ENCODE peak calls at places on chromosomes 3 and 15, in nine cellular contexts. L is heart left ventricle; O is GM04504; D is uterus; Q is AG04450; A is activated CD4-positive, CD25-positive, alpha-beta regulatory T cell; B is mucosa of gallbladder; S is activated naive CD4-positive, alpha-beta T cell treated with Interleukin-2 at 50 U/mL for 16 hours; Z is activated T-helper 2 cell treated with anti-CD3 and anti-CD28 coated beads, Interferon-gamma antibody, Interleukin-2, Interleukin-4, amounts not matched to agents 10 μg/mL and 5 μg/mL and 100 μg/mL, durations not matched to agents 14 hours and 24 hours and 36 hours. X is an unnamed sample.

GRCh38 chr15:51768018-51768417 is 16.6 kb downstream of the TMOD2 start:
- DNase-seq in L (no peak), O (no peak), D (no peak), Q (no peak), A (no peak), B (no peak), S (no peak), Z (no peak), X (no peak)

GRCh38 chr3:88991496-88991895 is 115.9 kb upstream of the EPHA3 start:
- DNase-seq in L (no peak), O (no peak), D (no peak), Q (no peak), A (no peak), B (no peak), S (no peak), Z (no peak), X (no peak)

GRCh38 chr15:59437777-59438574 is at the start of gene FAM81A:
- DNase-seq in L (peak; percentile 94), O (peak; percentile 22), D (peak; percentile 88), Q (no peak), A (no peak), B (peak; percentile 76), S (peak; percentile 14), Z (peak; percentile 48), X (peak; percentile 69)

GRCh38 chr15:77118787-77119410 is 48.0 kb upstream of the TSPAN3 start:
- DNase-seq in L (no peak), O (peak; percentile 41), D (no peak), Q (peak; percentile 54), A (no peak), B (peak; percentile 64), S (peak; percentile 14), Z (no peak), X (no peak)

GRCh38 chr3:184361932-184362667 is 590 bp downstream of the POLR2H start:
- DNase-seq in L (peak; percentile 76), O (no peak), D (no peak), Q (no peak), A (no peak), B (peak; percentile 76), S (peak; percentile 52), Z (peak; percentile 34), X (peak; percentile 82)

GRCh38 chr3:15198686-15199085 is 7.4 kb upstream of the CAPN7 start:
- DNase-seq in L (no peak), O (no peak), D (no peak), Q (no peak), A (no peak), B (no peak), S (no peak), Z (no peak), X (no peak)

GRCh38 chr15:34664418-34664817 is 81.0 kb upstream of the GOLGA8B start:
- DNase-seq in L (no peak), O (no peak), D (no peak), Q (no peak), A (no peak), B (no peak), S (no peak), Z (no peak), X (no peak)

GRCh38 chr3:159532577-159532976 is 456.1 kb upstream of the IL12A start:
- DNase-seq in L (no peak), O (no peak), D (no peak), Q (no peak), A (no peak), B (no peak), S (no peak), Z (no peak), X (no peak)

GRCh38 chr3:194554488-194555098 is 67.8 kb upstream of the ATP13A3 start:
- DNase-seq in L (no peak), O (no peak), D (no peak), Q (no peak), A (no peak), B (no peak), S (no peak), Z (no peak), X (no peak)

GRCh38 chr15:95019907-95020306 is 788.5 kb downstream of the MCTP2 start:
- DNase-seq in L (no peak), O (no peak), D (no peak), Q (no peak), A (no peak), B (no peak), S (no peak), Z (no peak), X (no peak)

GRCh38 chr3:13484861-13485590 is 4.9 kb downstream of the HDAC11 start:
- DNase-seq in L (peak; percentile 92), O (no peak), D (no peak), Q (no peak), A (no peak), B (peak; percentile 89), S (peak; percentile 6), Z (no peak), X (no peak)

GRCh38 chr3:9783954-9784353 is 8.3 kb downstream of the TADA3 start:
- DNase-seq in L (no peak), O (no peak), D (no peak), Q (no peak), A (no peak), B (no peak), S (no peak), Z (no peak), X (no peak)

GRCh38 chr3:53820756-53821580 is 25.3 kb downstream of the CHDH start:
- DNase-seq in L (no peak), O (no peak), D (no peak), Q (no peak), A (no peak), B (no peak), S (no peak), Z (no peak), X (peak; percentile 43)

GRCh38 chr3:186967686-186968085 is 37.4 kb downstream of the ST6GAL1 start:
- DNase-seq in L (peak; percentile 53), O (no peak), D (no peak), Q (no peak), A (no peak), B (no peak), S (no peak), Z (no peak), X (no peak)

GRCh38 chr3:130424837-130425236 is 79.4 kb downstream of the COL6A5 start:
- DNase-seq in L (no peak), O (no peak), D (no peak), Q (no peak), A (no peak), B (no peak), S (no peak), Z (no peak), X (no peak)

GRCh38 chr3:55297235-55297634 is 189.9 kb downstream of the WNT5A start:
- DNase-seq in L (no peak), O (no peak), D (no peak), Q (no peak), A (no peak), B (no peak), S (no peak), Z (no peak), X (no peak)

GRCh38 chr3:42019953-42020260 is 58.0 kb upstream of the ULK4 start:
- DNase-seq in L (no peak), O (no peak), D (no peak), Q (no peak), A (no peak), B (no peak), S (no peak), Z (no peak), X (no peak)

GRCh38 chr15:85401108-85401765 is 20.8 kb downstream of the AKAP13 start:
- DNase-seq in L (no peak), O (no peak), D (no peak), Q (no peak), A (no peak), B (no peak), S (no peak), Z (no peak), X (no peak)

GRCh38 chr3:46143951-46144473 is 64.1 kb downstream of the CCR1 start:
- DNase-seq in L (peak; percentile 47), O (no peak), D (no peak), Q (no peak), A (no peak), B (no peak), S (no peak), Z (no peak), X (no peak)

GRCh38 chr3:117997201-117998049 is 1037.2 kb downstream of the IGSF11 start:
- DNase-seq in L (peak; percentile 72), O (peak; percentile 46), D (peak; percentile 71), Q (peak; percentile 70), A (peak; percentile 0), B (peak; percentile 70), S (peak; percentile 29), Z (peak; percentile 36), X (peak; percentile 77)

GRCh38 chr15:68790910-68791309 is 29.8 kb downstream of the ANP32A start:
- DNase-seq in L (no peak), O (no peak), D (no peak), Q (no peak), A (no peak), B (no peak), S (no peak), Z (no peak), X (no peak)

GRCh38 chr3:29683306-29683993 is 402.6 kb downstream of the RBMS3 start:
- DNase-seq in L (no peak), O (no peak), D (no peak), Q (no peak), A (no peak), B (no peak), S (no peak), Z (no peak), X (no peak)

GRCh38 chr15:70137975-70138374 is 40.3 kb upstream of the TLE3 start:
- DNase-seq in L (no peak), O (no peak), D (no peak), Q (no peak), A (no peak), B (no peak), S (no peak), Z (no peak), X (no peak)

GRCh38 chr15:64809649-64810498 is 15.6 kb downstream of the PIF1 start:
- DNase-seq in L (peak; percentile 88), O (peak; percentile 40), D (peak; percentile 85), Q (no peak), A (peak; percentile 64), B (peak; percentile 79), S (peak; percentile 72), Z (peak; percentile 50), X (peak; percentile 90)

GRCh38 chr3:70861234-70861633 is 548.8 kb upstream of the MDFIC2 start:
- DNase-seq in L (no peak), O (peak; percentile 38), D (no peak), Q (no peak), A (no peak), B (no peak), S (no peak), Z (no peak), X (no peak)

GRCh38 chr15:66423149-66423548 is 36.4 kb downstream of the MAP2K1 start:
- DNase-seq in L (no peak), O (no peak), D (no peak), Q (no peak), A (no peak), B (no peak), S (no peak), Z (no peak), X (no peak)

GRCh38 chr15:49387471-49387870 is 35.6 kb upstream of the FGF7 start:
- DNase-seq in L (no peak), O (no peak), D (no peak), Q (no peak), A (no peak), B (no peak), S (no peak), Z (no peak), X (no peak)

GRCh38 chr3:11213810-11214450 is 58.3 kb upstream of the ATG7 start:
- DNase-seq in L (no peak), O (no peak), D (no peak), Q (no peak), A (no peak), B (no peak), S (no peak), Z (no peak), X (no peak)

GRCh38 chr3:170725285-170725731 is 139.4 kb upstream of the SLC7A14 start:
- DNase-seq in L (no peak), O (no peak), D (no peak), Q (no peak), A (no peak), B (no peak), S (no peak), Z (no peak), X (no peak)

X was measured in activated CD8-positive, alpha-beta memory T cell treated with anti-CD3 and anti-CD28 coated beads, Interleukin-2, amount 50 U/mL, for 48 hours.